ENCODE peak calls at places on chromosomes 4 and X, in ten cellular contexts. One of them, this sample, is unnamed.

GRCh38 chr4:85728471-85728870 is 253.5 kb downstream of the ARHGAP24 start:
- DNase-seq in transverse colon: no peak
- DNase-seq in endothelial cell of umbilical vein: no peak
- DNase-seq in H1: no peak
- DNase-seq in IMR-90: no peak
- DNase-seq in tibial nerve: no peak
- DNase-seq in ovary: no peak
- DNase-seq in erythroblast: no peak
- DNase-seq in upper lobe of left lung: no peak
- DNase-seq in stomach: no peak
- DNase-seq in this sample: no peak

GRCh38 chr4:187724526-187724925 is 271.0 kb upstream of the ZFP42 start:
- DNase-seq in stomach: no peak
- DNase-seq in H1: no peak
- DNase-seq in transverse colon: no peak
- DNase-seq in ovary: no peak
- DNase-seq in upper lobe of left lung: no peak
- DNase-seq in erythroblast: no peak
- DNase-seq in IMR-90: no peak
- DNase-seq in endothelial cell of umbilical vein: no peak
- DNase-seq in tibial nerve: no peak
- DNase-seq in this sample: no peak

GRCh38 chrX:11528623-11529022 is 137.1 kb downstream of the ARHGAP6 start:
- DNase-seq in endothelial cell of umbilical vein: no peak
- DNase-seq in H1: no peak
- DNase-seq in upper lobe of left lung: no peak
- DNase-seq in erythroblast: no peak
- DNase-seq in ovary: no peak
- DNase-seq in tibial nerve: no peak
- DNase-seq in IMR-90: no peak
- DNase-seq in stomach: no peak
- DNase-seq in transverse colon: no peak
- DNase-seq in this sample: no peak

GRCh38 chr4:125317526-125317880 is 2.7 kb downstream of the FAT4 start:
- DNase-seq in endothelial cell of umbilical vein: no peak
- DNase-seq in upper lobe of left lung: peak; percentile 86
- DNase-seq in IMR-90: peak; percentile 54
- DNase-seq in transverse colon: peak; percentile 21
- DNase-seq in stomach: no peak
- DNase-seq in H1: no peak
- DNase-seq in erythroblast: peak; percentile 14
- DNase-seq in ovary: no peak
- DNase-seq in tibial nerve: peak; percentile 38
- DNase-seq in this sample: no peak

GRCh38 chr4:48483006-48483776 is at the start of gene SLC10A4:
- DNase-seq in transverse colon: no peak
- DNase-seq in erythroblast: peak; percentile 51
- DNase-seq in ovary: no peak
- DNase-seq in upper lobe of left lung: peak; percentile 88
- DNase-seq in stomach: no peak
- DNase-seq in tibial nerve: no peak
- DNase-seq in endothelial cell of umbilical vein: no peak
- DNase-seq in H1: no peak
- DNase-seq in IMR-90: no peak
- DNase-seq in this sample: no peak

GRCh38 chrX:38304010-38304409 is 23.3 kb downstream of the RPGR start:
- DNase-seq in H1: no peak
- DNase-seq in transverse colon: no peak
- DNase-seq in upper lobe of left lung: no peak
- DNase-seq in IMR-90: peak; percentile 7
- DNase-seq in tibial nerve: no peak
- DNase-seq in endothelial cell of umbilical vein: peak; percentile 60
- DNase-seq in erythroblast: peak; percentile 2
- DNase-seq in ovary: no peak
- DNase-seq in stomach: no peak
- DNase-seq in this sample: no peak

GRCh38 chrX:70096052-70096451 is 33.8 kb downstream of the OTUD6A start:
- DNase-seq in tibial nerve: no peak
- DNase-seq in ovary: no peak
- DNase-seq in H1: no peak
- DNase-seq in stomach: no peak
- DNase-seq in IMR-90: peak; percentile 25
- DNase-seq in endothelial cell of umbilical vein: peak; percentile 31
- DNase-seq in upper lobe of left lung: no peak
- DNase-seq in transverse colon: no peak
- DNase-seq in erythroblast: no peak
- DNase-seq in this sample: no peak

GRCh38 chr4:150381026-150381425 is 200.9 kb upstream of the MAB21L2 start:
- DNase-seq in endothelial cell of umbilical vein: no peak
- DNase-seq in IMR-90: no peak
- DNase-seq in H1: no peak
- DNase-seq in stomach: no peak
- DNase-seq in ovary: no peak
- DNase-seq in upper lobe of left lung: no peak
- DNase-seq in transverse colon: no peak
- DNase-seq in erythroblast: no peak
- DNase-seq in tibial nerve: no peak
- DNase-seq in this sample: no peak

GRCh38 chr4:23972805-23973204 is 83.0 kb upstream of the PPARGC1A start:
- DNase-seq in ovary: no peak
- DNase-seq in IMR-90: no peak
- DNase-seq in tibial nerve: no peak
- DNase-seq in transverse colon: no peak
- DNase-seq in H1: no peak
- DNase-seq in stomach: no peak
- DNase-seq in erythroblast: no peak
- DNase-seq in endothelial cell of umbilical vein: no peak
- DNase-seq in upper lobe of left lung: no peak
- DNase-seq in this sample: no peak

GRCh38 chr4:80077639-80078038 is 4.6 kb upstream of the ANTXR2 start:
- DNase-seq in IMR-90: peak; percentile 69
- DNase-seq in tibial nerve: no peak
- DNase-seq in H1: no peak
- DNase-seq in upper lobe of left lung: no peak
- DNase-seq in endothelial cell of umbilical vein: peak; percentile 50
- DNase-seq in erythroblast: no peak
- DNase-seq in stomach: no peak
- DNase-seq in transverse colon: no peak
- DNase-seq in ovary: no peak
- DNase-seq in this sample: peak; percentile 7

GRCh38 chr4:108080752-108081151 is 88.0 kb downstream of the LEF1 start:
- DNase-seq in upper lobe of left lung: peak; percentile 60
- DNase-seq in tibial nerve: no peak
- DNase-seq in ovary: no peak
- DNase-seq in stomach: no peak
- DNase-seq in endothelial cell of umbilical vein: no peak
- DNase-seq in H1: no peak
- DNase-seq in IMR-90: no peak
- DNase-seq in erythroblast: no peak
- DNase-seq in transverse colon: no peak
- DNase-seq in this sample: no peak

GRCh38 chrX:85003655-85004244 is at the start of gene APOOL:
- DNase-seq in transverse colon: peak; percentile 91
- DNase-seq in erythroblast: peak; percentile 91
- DNase-seq in endothelial cell of umbilical vein: peak; percentile 90
- DNase-seq in H1: peak; percentile 36
- DNase-seq in upper lobe of left lung: peak; percentile 72
- DNase-seq in IMR-90: peak; percentile 88
- DNase-seq in ovary: peak; percentile 79
- DNase-seq in stomach: peak; percentile 87
- DNase-seq in tibial nerve: peak; percentile 78
- DNase-seq in this sample: peak; percentile 60

GRCh38 chr4:77193511-77194236 is 36.7 kb downstream of the CCNG2 start:
- DNase-seq in IMR-90: no peak
- DNase-seq in stomach: peak; percentile 62
- DNase-seq in tibial nerve: peak; percentile 41
- DNase-seq in endothelial cell of umbilical vein: no peak
- DNase-seq in ovary: no peak
- DNase-seq in upper lobe of left lung: no peak
- DNase-seq in erythroblast: peak; percentile 39
- DNase-seq in transverse colon: peak; percentile 75
- DNase-seq in H1: no peak
- DNase-seq in this sample: no peak

GRCh38 chrX:40684092-40684491 is 36.7 kb upstream of the CXorf38 start:
- DNase-seq in IMR-90: no peak
- DNase-seq in ovary: no peak
- DNase-seq in stomach: no peak
- DNase-seq in H1: no peak
- DNase-seq in erythroblast: no peak
- DNase-seq in tibial nerve: no peak
- DNase-seq in transverse colon: no peak
- DNase-seq in upper lobe of left lung: no peak
- DNase-seq in endothelial cell of umbilical vein: no peak
- DNase-seq in this sample: no peak

GRCh38 chr4:84727491-84727890 is 144.6 kb downstream of the CDS1 start:
- DNase-seq in endothelial cell of umbilical vein: no peak
- DNase-seq in IMR-90: no peak
- DNase-seq in ovary: no peak
- DNase-seq in transverse colon: no peak
- DNase-seq in tibial nerve: no peak
- DNase-seq in H1: no peak
- DNase-seq in stomach: no peak
- DNase-seq in erythroblast: no peak
- DNase-seq in upper lobe of left lung: no peak
- DNase-seq in this sample: no peak

GRCh38 chr4:61200195-61200990 is at the start of gene ADGRL3:
- DNase-seq in stomach: no peak
- DNase-seq in H1: peak; percentile 64
- DNase-seq in erythroblast: no peak
- DNase-seq in IMR-90: peak; percentile 6
- DNase-seq in tibial nerve: no peak
- DNase-seq in endothelial cell of umbilical vein: no peak
- DNase-seq in ovary: peak; percentile 17
- DNase-seq in transverse colon: no peak
- DNase-seq in upper lobe of left lung: peak; percentile 83
- DNase-seq in this sample: no peak

DNA sequence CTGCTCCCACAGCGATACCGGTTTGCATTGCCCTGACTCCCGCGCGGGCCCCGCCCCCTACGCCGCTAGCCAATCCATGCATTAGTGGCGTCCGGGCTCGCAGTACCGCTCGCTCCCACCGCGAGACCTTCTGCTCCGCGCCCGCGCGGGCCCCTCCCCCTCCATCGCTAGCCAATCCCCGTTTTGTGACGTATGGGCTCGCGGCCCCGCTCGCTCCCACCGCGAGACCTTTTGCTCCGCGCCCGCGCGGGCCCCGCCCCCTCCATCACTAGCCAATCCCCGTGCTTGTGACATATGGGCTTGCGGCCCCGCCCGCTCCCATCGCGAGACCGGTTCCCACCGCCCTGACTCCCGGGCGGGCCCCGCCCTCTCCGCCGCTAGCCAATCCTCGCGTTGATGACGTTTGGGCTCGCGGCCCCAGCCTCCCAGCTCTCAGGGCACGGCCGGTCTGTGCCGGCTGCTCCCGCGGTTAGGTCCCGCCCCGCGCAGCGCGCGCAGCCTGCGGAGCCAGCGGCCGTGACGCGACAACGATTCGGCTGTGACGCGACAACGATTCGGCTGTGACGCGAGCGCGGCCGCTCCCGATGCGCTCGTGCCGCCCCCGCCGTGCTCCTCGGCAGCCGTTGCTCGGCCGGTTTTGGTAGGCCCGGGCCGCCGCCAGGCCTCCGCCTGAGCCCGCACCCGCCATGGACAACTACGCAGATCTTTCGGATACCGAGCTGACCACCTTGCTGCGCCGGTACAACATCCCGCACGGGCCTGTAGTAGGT is at the start of gene EMD:
- DNase-seq in upper lobe of left lung: peak; percentile 99
- DNase-seq in IMR-90: peak; percentile 96
- DNase-seq in tibial nerve: peak; percentile 92
- DNase-seq in endothelial cell of umbilical vein: peak; percentile 98
- DNase-seq in transverse colon: peak; percentile 97
- DNase-seq in erythroblast: peak; percentile 100
- DNase-seq in ovary: peak; percentile 96
- DNase-seq in H1: peak; percentile 93
- DNase-seq in stomach: peak; percentile 96
- DNase-seq in this sample: peak; percentile 51
- TF ChIP-seq POLR2A in upper lobe of left lung: peak; percentile 85
- TF ChIP-seq POLR2A in IMR-90: peak; percentile 88
- TF ChIP-seq POLR2A in tibial nerve: peak; percentile 81
- TF ChIP-seq POLR2A in endothelial cell of umbilical vein: no peak
- TF ChIP-seq POLR2A in transverse colon: peak; percentile 81
- TF ChIP-seq POLR2A in erythroblast: peak; percentile 87
- TF ChIP-seq POLR2A in ovary: peak; percentile 94
- TF ChIP-seq POLR2A in H1: peak; percentile 40
- TF ChIP-seq POLR2A in stomach: no peak
- TF ChIP-seq POLR2A in this sample: peak; percentile 74

GRCh38 chr4:39181905-39182638 is at the start of gene WDR19:
- DNase-seq in stomach: peak; percentile 99
- DNase-seq in erythroblast: peak; percentile 99
- DNase-seq in transverse colon: peak; percentile 99
- DNase-seq in endothelial cell of umbilical vein: peak; percentile 100
- DNase-seq in IMR-90: peak; percentile 99
- DNase-seq in upper lobe of left lung: peak; percentile 98
- DNase-seq in tibial nerve: peak; percentile 96
- DNase-seq in ovary: peak; percentile 98
- DNase-seq in H1: peak; percentile 98
- DNase-seq in this sample: peak; percentile 71
- TF ChIP-seq POLR2A in stomach: no peak
- TF ChIP-seq POLR2A in erythroblast: peak; percentile 62
- TF ChIP-seq POLR2A in transverse colon: no peak
- TF ChIP-seq POLR2A in endothelial cell of umbilical vein: peak; percentile 51
- TF ChIP-seq POLR2A in IMR-90: no peak
- TF ChIP-seq POLR2A in upper lobe of left lung: no peak
- TF ChIP-seq POLR2A in tibial nerve: no peak
- TF ChIP-seq POLR2A in ovary: peak; percentile 35
- TF ChIP-seq POLR2A in H1: no peak
- TF ChIP-seq POLR2A in this sample: no peak

DNA sequence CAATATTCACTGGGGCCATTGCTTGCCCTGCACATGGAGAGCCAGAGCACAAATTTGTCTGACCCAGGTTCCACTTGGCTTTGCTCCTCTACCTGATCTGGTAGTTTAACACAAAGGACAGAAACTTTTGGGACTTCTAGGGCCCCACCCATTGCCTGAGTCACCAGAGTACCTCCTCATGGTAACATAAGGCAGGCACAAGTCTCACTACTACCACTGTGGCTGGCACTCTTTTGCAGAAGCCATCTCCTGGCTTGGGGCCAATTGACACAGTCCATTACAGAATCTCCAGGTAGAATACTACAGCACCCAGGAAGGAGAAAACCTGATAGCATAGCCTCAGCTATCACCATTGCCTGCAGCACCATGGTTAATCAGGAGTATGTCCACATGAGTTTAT is 52.6 kb upstream of the NAP1L2 start:
- DNase-seq in tibial nerve: no peak
- DNase-seq in transverse colon: no peak
- DNase-seq in endothelial cell of umbilical vein: no peak
- DNase-seq in ovary: no peak
- DNase-seq in upper lobe of left lung: no peak
- DNase-seq in IMR-90: no peak
- DNase-seq in H1: no peak
- DNase-seq in stomach: no peak
- DNase-seq in erythroblast: no peak
- DNase-seq in this sample: no peak
- TF ChIP-seq POLR2A in tibial nerve: no peak
- TF ChIP-seq POLR2A in transverse colon: no peak
- TF ChIP-seq POLR2A in endothelial cell of umbilical vein: no peak
- TF ChIP-seq POLR2A in ovary: no peak
- TF ChIP-seq POLR2A in upper lobe of left lung: no peak
- TF ChIP-seq POLR2A in IMR-90: no peak
- TF ChIP-seq POLR2A in H1: no peak
- TF ChIP-seq POLR2A in stomach: no peak
- TF ChIP-seq POLR2A in erythroblast: no peak
- TF ChIP-seq POLR2A in this sample: no peak

GRCh38 chr4:180058731-180059215 is 2184.4 kb upstream of the TENM3 start:
- DNase-seq in endothelial cell of umbilical vein: no peak
- DNase-seq in erythroblast: no peak
- DNase-seq in upper lobe of left lung: peak; percentile 89
- DNase-seq in stomach: no peak
- DNase-seq in transverse colon: peak; percentile 41
- DNase-seq in IMR-90: peak; percentile 44
- DNase-seq in tibial nerve: no peak
- DNase-seq in ovary: peak; percentile 29
- DNase-seq in H1: no peak
- DNase-seq in this sample: peak; percentile 16
- TF ChIP-seq POLR2A in endothelial cell of umbilical vein: no peak
- TF ChIP-seq POLR2A in erythroblast: no peak
- TF ChIP-seq POLR2A in upper lobe of left lung: no peak
- TF ChIP-seq POLR2A in stomach: no peak
- TF ChIP-seq POLR2A in transverse colon: no peak
- TF ChIP-seq POLR2A in IMR-90: no peak
- TF ChIP-seq POLR2A in tibial nerve: no peak
- TF ChIP-seq POLR2A in ovary: no peak
- TF ChIP-seq POLR2A in H1: no peak
- TF ChIP-seq POLR2A in this sample: peak; percentile 14

This sample was measured in H54.